ENCODE peak calls at places on chromosomes 11 and 22, in four cellular contexts. One of them, this sample, is unnamed.

GRCh38 chr11:72975778-72976520 is 161.7 kb downstream of the ATG16L2 start:
- DNase-seq in tibial artery: no peak
- DNase-seq in Peyer's patch: no peak
- DNase-seq in Caco-2: no peak
- DNase-seq in this sample: peak; percentile 59

GRCh38 chr11:78453140-78453935 is 35.7 kb upstream of the GAB2 start:
- DNase-seq in Caco-2: no peak
- DNase-seq in tibial artery: no peak
- DNase-seq in Peyer's patch: no peak
- DNase-seq in this sample: no peak

GRCh38 chr22:37552560-37553163 is 7.6 kb upstream of the CDC42EP1 start:
- DNase-seq in Peyer's patch: no peak
- DNase-seq in Caco-2: no peak
- DNase-seq in tibial artery: no peak
- DNase-seq in this sample: no peak

GRCh38 chr11:126164781-126165180 is 46.7 kb downstream of the RPUSD4 start:
- DNase-seq in tibial artery: no peak
- DNase-seq in Caco-2: no peak
- DNase-seq in Peyer's patch: no peak
- DNase-seq in this sample: no peak

GRCh38 chr22:23789121-23789520 is 2.4 kb downstream of the SMARCB1 start:
- DNase-seq in tibial artery: no peak
- DNase-seq in Peyer's patch: no peak
- DNase-seq in Caco-2: no peak
- DNase-seq in this sample: no peak

GRCh38 chr11:19934828-19935259 is 222.2 kb downstream of the NAV2 start:
- DNase-seq in Caco-2: no peak
- DNase-seq in tibial artery: peak; percentile 49
- DNase-seq in Peyer's patch: no peak
- DNase-seq in this sample: no peak

GRCh38 chr11:73760066-73760679 is 701 bp downstream of the RAB6A start:
- DNase-seq in Caco-2: peak; percentile 60
- DNase-seq in Peyer's patch: peak; percentile 57
- DNase-seq in tibial artery: peak; percentile 54
- DNase-seq in this sample: no peak

GRCh38 chr11:62472063-62472884 is 53.4 kb downstream of the SCGB1A1 start:
- DNase-seq in Caco-2: peak; percentile 75
- DNase-seq in tibial artery: no peak
- DNase-seq in Peyer's patch: no peak
- DNase-seq in this sample: no peak

GRCh38 chr11:62665630-62666258 is 632 bp downstream of the CSKMT start:
- DNase-seq in Peyer's patch: peak; percentile 75
- DNase-seq in tibial artery: peak; percentile 60
- DNase-seq in Caco-2: peak; percentile 54
- DNase-seq in this sample: no peak

GRCh38 chr22:27133951-27134664 is 476.7 kb downstream of the MIAT start:
- DNase-seq in tibial artery: peak; percentile 77
- DNase-seq in Caco-2: no peak
- DNase-seq in Peyer's patch: peak; percentile 59
- DNase-seq in this sample: no peak

GRCh38 chr11:118674094-118674460 is 5.4 kb downstream of the TREH start:
- DNase-seq in tibial artery: no peak
- DNase-seq in Caco-2: no peak
- DNase-seq in Peyer's patch: no peak
- DNase-seq in this sample: no peak

GRCh38 chr11:45864041-45864440 is 16.8 kb downstream of the CRY2 start:
- DNase-seq in tibial artery: no peak
- DNase-seq in Caco-2: no peak
- DNase-seq in Peyer's patch: no peak
- DNase-seq in this sample: no peak

GRCh38 chr11:68946416-68947090 is 34.2 kb downstream of the MRGPRD start:
- DNase-seq in tibial artery: peak; percentile 37
- DNase-seq in Caco-2: no peak
- DNase-seq in Peyer's patch: no peak
- DNase-seq in this sample: peak; percentile 59

GRCh38 chr11:75673977-75674582 is 5.2 kb upstream of the MAP6 start:
- DNase-seq in Caco-2: peak; percentile 39
- DNase-seq in Peyer's patch: no peak
- DNase-seq in tibial artery: no peak
- DNase-seq in this sample: no peak

GRCh38 chr22:41052661-41053490 is 39.5 kb upstream of the EP300 start:
- DNase-seq in tibial artery: no peak
- DNase-seq in Caco-2: peak; percentile 49
- DNase-seq in Peyer's patch: no peak
- DNase-seq in this sample: peak; percentile 61

GRCh38 chr11:23280088-23280487 is 419.8 kb upstream of the CCDC179 start:
- DNase-seq in Caco-2: no peak
- DNase-seq in tibial artery: no peak
- DNase-seq in Peyer's patch: no peak
- DNase-seq in this sample: no peak

GRCh38 chr11:32571039-32571438 is 12.6 kb upstream of the EIF3M start:
- DNase-seq in tibial artery: no peak
- DNase-seq in Caco-2: no peak
- DNase-seq in Peyer's patch: no peak
- DNase-seq in this sample: no peak

GRCh38 chr22:38824587-38824986 is 19.2 kb downstream of the NPTXR start:
- DNase-seq in tibial artery: no peak
- DNase-seq in Peyer's patch: peak; percentile 51
- DNase-seq in Caco-2: peak; percentile 84
- DNase-seq in this sample: peak; percentile 38

GRCh38 chr11:104620991-104621390 is 277.3 kb downstream of the CASP12 start:
- DNase-seq in Caco-2: no peak
- DNase-seq in Peyer's patch: no peak
- DNase-seq in tibial artery: no peak
- DNase-seq in this sample: no peak

GRCh38 chr11:74953448-74953847 is 4.4 kb downstream of the SPCS2 start:
- DNase-seq in Peyer's patch: no peak
- DNase-seq in Caco-2: no peak
- DNase-seq in tibial artery: no peak
- DNase-seq in this sample: no peak

GRCh38 chr11:8989411-8989810 is 14.4 kb downstream of the NRIP3 start:
- DNase-seq in Peyer's patch: no peak
- DNase-seq in Caco-2: no peak
- DNase-seq in tibial artery: no peak
- DNase-seq in this sample: no peak

GRCh38 chr11:116164843-116165242 is 607.9 kb downstream of the BUD13 start:
- DNase-seq in Peyer's patch: no peak
- DNase-seq in Caco-2: no peak
- DNase-seq in tibial artery: no peak
- DNase-seq in this sample: no peak

GRCh38 chr11:76694664-76695063 is 24.1 kb upstream of the LRRC32 start:
- DNase-seq in Peyer's patch: no peak
- DNase-seq in Caco-2: no peak
- DNase-seq in tibial artery: no peak
- DNase-seq in this sample: peak; percentile 49

GRCh38 chr11:67406969-67407699 is 3.3 kb downstream of the TBC1D10C start:
- DNase-seq in Peyer's patch: peak; percentile 64
- DNase-seq in tibial artery: no peak
- DNase-seq in Caco-2: no peak
- DNase-seq in this sample: no peak

GRCh38 chr22:36398602-36399472 is 11.1 kb upstream of the MYH9 start:
- DNase-seq in Caco-2: no peak
- DNase-seq in tibial artery: no peak
- DNase-seq in Peyer's patch: peak; percentile 75
- DNase-seq in this sample: no peak

GRCh38 chr11:109015283-109015682 is 350.4 kb downstream of the DDX10 start:
- DNase-seq in tibial artery: no peak
- DNase-seq in Peyer's patch: no peak
- DNase-seq in Caco-2: no peak
- DNase-seq in this sample: peak; percentile 29

GRCh38 chr11:55357560-55358184 is 10.1 kb upstream of the OR4A15 start:
- DNase-seq in Caco-2: peak; percentile 7
- DNase-seq in tibial artery: no peak
- DNase-seq in Peyer's patch: no peak
- DNase-seq in this sample: no peak
- H3K9me3 ChIP-seq in Caco-2: no peaks in the 10 kb centered on the region
- H3K9me3 ChIP-seq in tibial artery: no peaks in the 10 kb centered on the region
- H3K9me3 ChIP-seq in Peyer's patch: peaks cover 6% of the 10 kb centered on the region
- H3K9me3 ChIP-seq in this sample: peaks cover 19% of the 10 kb centered on the region

DNA sequence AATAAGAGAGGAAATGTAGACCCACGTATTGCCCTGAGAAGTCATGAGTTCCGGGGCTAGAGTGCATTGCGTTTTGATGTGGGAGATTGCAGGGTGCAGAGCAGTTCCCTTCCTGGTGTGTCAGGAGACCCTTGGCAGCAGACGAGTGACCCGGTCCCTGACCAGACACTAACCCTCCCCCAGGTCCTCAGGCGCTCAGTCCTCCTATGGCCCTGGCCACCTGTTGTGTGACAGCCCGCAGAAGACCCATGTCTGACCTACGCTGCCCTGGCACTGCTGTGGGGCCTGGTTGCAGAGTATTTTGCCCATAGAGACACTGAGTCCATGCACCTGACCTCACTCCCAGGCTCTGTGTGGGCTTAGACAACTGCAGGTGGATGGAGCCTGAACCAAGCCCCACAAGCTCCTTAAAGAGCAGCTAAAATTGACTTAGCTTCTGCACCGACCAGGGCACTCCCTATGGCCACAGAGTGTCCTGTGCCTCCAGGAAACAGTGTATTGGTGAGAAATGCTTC is 833.8 kb downstream of the TBC1D22A start:
- DNase-seq in tibial artery: no peak
- DNase-seq in Peyer's patch: no peak
- DNase-seq in Caco-2: no peak
- DNase-seq in this sample: no peak
- H3K9me3 ChIP-seq in tibial artery: no peaks in the 10 kb centered on the region
- H3K9me3 ChIP-seq in Peyer's patch: no peaks in the 10 kb centered on the region
- H3K9me3 ChIP-seq in Caco-2: no peaks in the 10 kb centered on the region
- H3K9me3 ChIP-seq in this sample: peaks cover 75% of the 10 kb centered on the region

GRCh38 chr11:60748225-60748624 is 8.4 kb upstream of the MS4A15 start:
- DNase-seq in tibial artery: no peak
- DNase-seq in Caco-2: no peak
- DNase-seq in Peyer's patch: no peak
- DNase-seq in this sample: no peak
- H3K9me3 ChIP-seq in tibial artery: no peaks in the 10 kb centered on the region
- H3K9me3 ChIP-seq in Caco-2: no peaks in the 10 kb centered on the region
- H3K9me3 ChIP-seq in Peyer's patch: no peaks in the 10 kb centered on the region
- H3K9me3 ChIP-seq in this sample: peaks cover 9% of the 10 kb centered on the region

GRCh38 chr11:56988614-56989013 is at the start of gene OR5AK2:
- DNase-seq in Caco-2: no peak
- DNase-seq in tibial artery: no peak
- DNase-seq in Peyer's patch: no peak
- DNase-seq in this sample: no peak

GRCh38 chr11:56990702-56991101 is 2.0 kb downstream of the OR5AK2 start:
- DNase-seq in Peyer's patch: no peak
- DNase-seq in tibial artery: no peak
- DNase-seq in Caco-2: no peak
- DNase-seq in this sample: no peak

GRCh38 chr11:56994532-56994931 is 5.8 kb downstream of the OR5AK2 start:
- DNase-seq in Caco-2: no peak
- DNase-seq in tibial artery: no peak
- DNase-seq in Peyer's patch: no peak
- DNase-seq in this sample: no peak
- H3K9me3 ChIP-seq in Caco-2: peaks cover 4% of the 10 kb centered on the region
- H3K9me3 ChIP-seq in tibial artery: peaks cover 14% of the 10 kb centered on the region
- H3K9me3 ChIP-seq in Peyer's patch: no peaks in the 10 kb centered on the region
- H3K9me3 ChIP-seq in this sample: no peaks in the 10 kb centered on the region

GRCh38 chr22:48554893-48555552 is 1272.7 kb downstream of the BRD1 start:
- DNase-seq in tibial artery: no peak
- DNase-seq in Caco-2: no peak
- DNase-seq in Peyer's patch: no peak
- DNase-seq in this sample: no peak
- H3K9me3 ChIP-seq in tibial artery: no peaks in the 10 kb centered on the region
- H3K9me3 ChIP-seq in Caco-2: no peaks in the 10 kb centered on the region
- H3K9me3 ChIP-seq in Peyer's patch: no peaks in the 10 kb centered on the region
- H3K9me3 ChIP-seq in this sample: peaks cover 95% of the 10 kb centered on the region

GRCh38 chr22:49862408-49862776 is 8.7 kb downstream of the ZBED4 start:
- DNase-seq in Caco-2: no peak
- DNase-seq in Peyer's patch: peak; percentile 40
- DNase-seq in tibial artery: no peak
- DNase-seq in this sample: no peak
- H3K9me3 ChIP-seq in Caco-2: no peaks in the 10 kb centered on the region
- H3K9me3 ChIP-seq in Peyer's patch: no peaks in the 10 kb centered on the region
- H3K9me3 ChIP-seq in tibial artery: peaks cover 26% of the 10 kb centered on the region
- H3K9me3 ChIP-seq in this sample: peaks cover 18% of the 10 kb centered on the region

DNA sequence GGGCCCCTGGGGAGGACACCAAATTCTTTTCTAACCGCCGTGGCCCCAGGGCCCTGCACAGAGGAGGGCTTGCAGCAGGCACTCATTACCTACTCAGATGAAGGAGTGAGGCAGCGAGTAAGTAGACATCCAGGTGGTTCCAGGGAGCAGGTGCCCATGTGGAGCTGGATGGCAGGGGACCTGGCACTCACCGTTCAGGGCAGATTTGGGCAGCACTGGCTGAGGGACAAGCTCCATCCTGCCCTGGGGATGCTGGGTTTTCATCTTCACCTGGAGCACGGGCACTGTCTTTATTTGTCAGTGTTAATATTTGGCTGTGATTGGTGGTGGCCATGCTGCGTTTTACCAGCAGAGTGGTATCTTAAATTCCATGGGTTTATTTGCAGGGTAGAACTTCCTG is 1182.7 kb downstream of the BRD1 start:
- DNase-seq in Caco-2: no peak
- DNase-seq in Peyer's patch: no peak
- DNase-seq in tibial artery: no peak
- DNase-seq in this sample: no peak
- H3K9me3 ChIP-seq in Caco-2: no peaks in the 10 kb centered on the region
- H3K9me3 ChIP-seq in Peyer's patch: no peaks in the 10 kb centered on the region
- H3K9me3 ChIP-seq in tibial artery: no peaks in the 10 kb centered on the region
- H3K9me3 ChIP-seq in this sample: peaks cover 97% of the 10 kb centered on the region

GRCh38 chr11:12066799-12067508 is 43.4 kb upstream of the MICAL2 start:
- DNase-seq in Peyer's patch: peak; percentile 54
- DNase-seq in tibial artery: peak; percentile 36
- DNase-seq in Caco-2: peak; percentile 76
- DNase-seq in this sample: no peak

GRCh38 chr11:12063251-12063650 is 47.1 kb upstream of the MICAL2 start:
- DNase-seq in Caco-2: no peak
- DNase-seq in Peyer's patch: no peak
- DNase-seq in tibial artery: no peak
- DNase-seq in this sample: no peak

GRCh38 chr11:12066056-12066798 is 44.2 kb upstream of the MICAL2 start:
- DNase-seq in tibial artery: no peak
- DNase-seq in Peyer's patch: peak; percentile 79
- DNase-seq in Caco-2: peak; percentile 89
- DNase-seq in this sample: peak; percentile 83

GRCh38 chr11:12064136-12064953 is 46.0 kb upstream of the MICAL2 start:
- DNase-seq in tibial artery: no peak
- DNase-seq in Peyer's patch: no peak
- DNase-seq in Caco-2: no peak
- DNase-seq in this sample: no peak

GRCh38 chr11:12064954-12065280 is 45.5 kb upstream of the MICAL2 start:
- DNase-seq in Peyer's patch: no peak
- DNase-seq in Caco-2: no peak
- DNase-seq in tibial artery: no peak
- DNase-seq in this sample: no peak
- H3K9me3 ChIP-seq in Peyer's patch: no peaks in the 10 kb centered on the region
- H3K9me3 ChIP-seq in Caco-2: peaks cover 14% of the 10 kb centered on the region
- H3K9me3 ChIP-seq in tibial artery: no peaks in the 10 kb centered on the region
- H3K9me3 ChIP-seq in this sample: no peaks in the 10 kb centered on the region